ENCODE peak calls at places on chromosomes 5 and 9, in nine cellular contexts. S is coronary artery; Y is tibial artery; A is right cardiac atrium; L is lower leg skin; X is PC-9; E is ascending aorta; M is CD8-positive, alpha-beta T cell; V is SJSA1. K is an unnamed sample.

GRCh38 chr5:36874465-36874864 is 2.1 kb upstream of the NIPBL start:
- DNase-seq in S (no peak), Y (no peak), A (no peak), L (no peak), X (no peak), E (no peak), M (no peak), V (peak), K (no peak)

GRCh38 chr9:137479315-137479861 is 20.3 kb upstream of the NSMF start:
- DNase-seq in S (no peak), Y (peak), A (no peak), L (no peak), X (no peak), E (no peak), M (no peak), V (no peak), K (peak)

GRCh38 chr9:4661165-4662095 is 664 bp upstream of the PLPP6 start:
- DNase-seq in S (no peak), Y (no peak), A (no peak), L (no peak), X (peak), E (no peak), M (no peak), V (no peak), K (no peak)

GRCh38 chr5:65094279-65094678 is 325.5 kb downstream of the CWC27 start:
- DNase-seq in S (no peak), Y (no peak), A (no peak), L (no peak), X (no peak), E (no peak), M (no peak), V (no peak), K (no peak)

GRCh38 chr5:65769539-65769938 is 47.5 kb downstream of the NLN start:
- DNase-seq in S (no peak), Y (no peak), A (no peak), L (no peak), X (peak), E (no peak), M (no peak), V (peak), K (no peak)

GRCh38 chr9:75063556-75064305 is 24.2 kb downstream of the NMRK1 start:
- DNase-seq in S (no peak), Y (no peak), A (no peak), L (no peak), X (no peak), E (no peak), M (no peak), V (no peak), K (no peak)

GRCh38 chr9:135138078-135138855 is 50.8 kb downstream of the OLFM1 start:
- DNase-seq in S (no peak), Y (no peak), A (no peak), L (no peak), X (no peak), E (no peak), M (no peak), V (no peak), K (no peak)

GRCh38 chr9:121498150-121498486 is 1.5 kb downstream of the GGTA1 start:
- DNase-seq in S (no peak), Y (peak), A (no peak), L (peak), X (peak), E (peak), M (no peak), V (peak), K (peak)

GRCh38 chr5:141839015-141839513 is 39.1 kb downstream of the PCDH1 start:
- DNase-seq in S (no peak), Y (no peak), A (no peak), L (no peak), X (no peak), E (no peak), M (no peak), V (no peak), K (no peak)

GRCh38 chr9:70658765-70659164 is 244.3 kb upstream of the KLF9 start:
- DNase-seq in S (no peak), Y (no peak), A (no peak), L (no peak), X (no peak), E (no peak), M (no peak), V (no peak), K (no peak)

GRCh38 chr9:98775831-98776441 is 20.4 kb downstream of the ANKS6 start:
- DNase-seq in S (no peak), Y (peak), A (no peak), L (no peak), X (no peak), E (peak), M (no peak), V (peak), K (no peak)

GRCh38 chr9:87387351-87388055 is 110.2 kb upstream of the DAPK1 start:
- DNase-seq in S (no peak), Y (no peak), A (no peak), L (no peak), X (peak), E (no peak), M (no peak), V (peak), K (no peak)

GRCh38 chr5:3359642-3360041 is 236.0 kb upstream of the IRX1 start:
- DNase-seq in S (peak), Y (peak), A (no peak), L (no peak), X (no peak), E (no peak), M (no peak), V (no peak), K (no peak)

GRCh38 chr9:96021616-96022444 is 146.3 kb downstream of the ERCC6L2 start:
- DNase-seq in S (no peak), Y (no peak), A (peak), L (no peak), X (no peak), E (no peak), M (no peak), V (no peak), K (no peak)

GRCh38 chr5:123502120-123502519 is 9.9 kb upstream of the CSNK1G3 start:
- DNase-seq in S (no peak), Y (no peak), A (no peak), L (no peak), X (no peak), E (no peak), M (no peak), V (no peak), K (no peak)

GRCh38 chr5:997711-998110 is 10.9 kb upstream of the NKD2 start:
- DNase-seq in S (no peak), Y (peak), A (peak), L (no peak), X (no peak), E (peak), M (no peak), V (no peak), K (peak)

GRCh38 chr5:22855824-22856223 is 2.7 kb upstream of the CDH12 start:
- DNase-seq in S (no peak), Y (no peak), A (no peak), L (no peak), X (no peak), E (no peak), M (no peak), V (no peak), K (no peak)

GRCh38 chr5:150653762-150654158 is 7.3 kb upstream of the MYOZ3 start:
- DNase-seq in S (no peak), Y (no peak), A (no peak), L (no peak), X (no peak), E (no peak), M (no peak), V (no peak), K (no peak)

GRCh38 chr5:181217111-181217804 is 5.8 kb upstream of the TRIM41 start:
- DNase-seq in S (no peak), Y (peak), A (peak), L (no peak), X (peak), E (peak), M (no peak), V (peak), K (no peak)

GRCh38 chr9:96638606-96639364 is 16.3 kb downstream of the PRXL2C start:
- DNase-seq in S (no peak), Y (no peak), A (no peak), L (no peak), X (no peak), E (no peak), M (no peak), V (no peak), K (no peak)

GRCh38 chr9:112348993-112349333 is 15.5 kb upstream of the PTBP3 start:
- DNase-seq in S (no peak), Y (no peak), A (no peak), L (no peak), X (no peak), E (no peak), M (no peak), V (no peak), K (no peak)
- H3K4me3 ChIP-seq in S (peak), Y (peak), A (peak), L (no peak), X (no peak), E (peak), M (no peak), V (no peak), K (no peak)

DNA sequence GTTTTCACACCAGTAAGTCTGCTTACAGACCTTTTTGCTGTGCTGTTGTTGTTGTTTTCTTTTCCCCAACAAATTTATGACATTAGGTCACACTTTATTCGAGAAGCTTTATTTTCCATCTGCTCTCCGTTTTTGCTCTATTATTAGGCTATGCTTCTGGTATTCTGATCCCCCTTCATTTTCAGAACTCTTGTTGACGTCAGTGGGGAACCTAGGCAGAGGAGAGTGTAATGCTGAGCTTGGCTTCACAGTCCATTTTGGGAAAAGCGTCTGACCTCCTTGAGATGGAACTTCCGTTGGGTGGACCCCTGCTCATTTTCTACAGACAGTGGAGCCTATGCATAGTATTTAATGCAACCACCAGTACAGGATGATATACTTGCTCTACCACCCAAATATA is 387.9 kb upstream of the MEF2C start:
- DNase-seq in S (no peak), Y (no peak), A (no peak), L (no peak), X (no peak), E (no peak), M (no peak), V (no peak), K (no peak)
- H3K4me3 ChIP-seq in S (no peak), Y (no peak), A (no peak), L (no peak), X (no peak), E (no peak), M (no peak), V (no peak), K (no peak)

GRCh38 chr9:22039258-22039657 is 30.2 kb upstream of the CDKN2B start:
- DNase-seq in S (no peak), Y (no peak), A (no peak), L (no peak), X (no peak), E (no peak), M (no peak), V (no peak), K (no peak)

GRCh38 chr9:22043928-22044327 is 34.8 kb upstream of the CDKN2B start:
- DNase-seq in S (no peak), Y (no peak), A (no peak), L (no peak), X (no peak), E (no peak), M (no peak), V (no peak), K (no peak)

GRCh38 chr9:22040760-22041159 is 31.7 kb upstream of the CDKN2B start:
- DNase-seq in S (no peak), Y (no peak), A (no peak), L (no peak), X (peak), E (no peak), M (no peak), V (peak), K (no peak)

GRCh38 chr9:22041329-22041728 is 32.2 kb upstream of the CDKN2B start:
- DNase-seq in S (no peak), Y (no peak), A (no peak), L (no peak), X (no peak), E (no peak), M (no peak), V (no peak), K (no peak)

GRCh38 chr9:22041792-22042191 is 32.7 kb upstream of the CDKN2B start:
- DNase-seq in S (no peak), Y (no peak), A (no peak), L (peak), X (peak), E (no peak), M (no peak), V (no peak), K (peak)
- H3K4me3 ChIP-seq in S (no peak), Y (no peak), A (no peak), L (no peak), X (peak), E (no peak), M (no peak), V (no peak), K (no peak)

DNA sequence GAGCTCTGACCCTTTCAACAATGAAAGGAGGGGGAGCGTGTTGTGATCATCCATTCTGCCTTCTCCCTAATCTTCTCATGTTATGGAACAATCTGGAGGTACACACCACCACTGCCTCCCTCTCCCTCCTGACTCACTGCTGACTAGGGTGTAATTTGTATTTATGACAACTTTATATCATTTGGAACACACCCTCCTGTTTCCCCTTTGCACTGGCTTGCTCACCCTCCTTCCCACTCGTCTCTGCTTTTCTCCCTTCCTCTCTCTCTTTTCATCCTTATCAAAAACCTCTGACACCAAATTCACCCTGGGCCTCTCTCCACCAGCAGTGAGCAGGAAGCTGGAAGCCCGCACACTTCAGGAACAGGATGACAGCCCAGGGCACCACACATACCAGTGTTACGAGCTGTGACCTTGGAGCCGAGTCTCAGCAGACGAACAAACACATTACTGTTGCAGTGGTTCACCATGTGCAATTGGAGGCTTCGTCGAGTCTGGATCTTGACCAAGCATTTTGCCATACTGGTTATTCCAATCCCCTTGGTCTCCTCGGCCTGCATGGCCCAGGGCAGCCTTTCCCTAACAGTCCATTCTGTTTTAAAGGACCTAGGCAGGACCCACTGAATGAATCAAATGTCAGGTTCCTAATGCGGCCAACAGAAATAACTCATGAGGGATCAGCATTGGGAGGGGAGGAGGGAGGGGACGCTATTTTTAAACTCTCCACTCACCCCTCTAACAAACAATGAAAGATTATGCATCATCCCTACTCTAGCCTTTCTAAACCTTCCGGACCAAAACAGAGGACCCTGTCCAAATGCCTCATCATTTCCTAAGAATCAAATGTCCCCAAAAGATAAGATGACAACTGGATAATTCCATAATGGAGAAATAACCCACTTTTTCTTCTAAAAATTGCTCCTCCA is 203.9 kb upstream of the RASEF start:
- DNase-seq in S (no peak), Y (no peak), A (peak), L (no peak), X (peak), E (no peak), M (no peak), V (no peak), K (no peak)
- H3K4me3 ChIP-seq in S (peak), Y (no peak), A (peak), L (no peak), X (no peak), E (no peak), M (no peak), V (no peak), K (no peak)

GRCh38 chr5:103667068-103667467 is 104.5 kb upstream of the NUDT12 start:
- DNase-seq in S (no peak), Y (no peak), A (no peak), L (no peak), X (no peak), E (no peak), M (no peak), V (no peak), K (no peak)
- H3K4me3 ChIP-seq in S (no peak), Y (no peak), A (no peak), L (no peak), X (no peak), E (no peak), M (no peak), V (no peak), K (no peak)